ENCODE peak calls at places on chromosomes 4 and X, in eight cellular contexts. One of them, this sample, is unnamed.
A peak's percentile ranks its signal among the peaks of the same experiment; 100 is the strongest.

GRCh38 chr4:75135068-75135825 is 202.3 kb downstream of the PARM1 start:
- DNase-seq in GM20000: peak; percentile 21
- DNase-seq in neural crest cell: no peak
- DNase-seq in Calu3: no peak
- DNase-seq in CD8-positive, alpha-beta T cell: no peak
- DNase-seq in hepatocyte: no peak
- DNase-seq in fibroblast of gingiva: no peak
- DNase-seq in AG09319: no peak
- DNase-seq in this sample: no peak

GRCh38 chrX:68307767-68308166 is 125.5 kb downstream of the OPHN1 start:
- DNase-seq in GM20000: no peak
- DNase-seq in neural crest cell: no peak
- DNase-seq in Calu3: no peak
- DNase-seq in CD8-positive, alpha-beta T cell: no peak
- DNase-seq in hepatocyte: no peak
- DNase-seq in fibroblast of gingiva: peak; percentile 69
- DNase-seq in AG09319: peak; percentile 15
- DNase-seq in this sample: peak; percentile 22

GRCh38 chr4:28010543-28011235 is 1150.0 kb downstream of the STIM2 start:
- DNase-seq in GM20000: no peak
- DNase-seq in neural crest cell: no peak
- DNase-seq in Calu3: no peak
- DNase-seq in CD8-positive, alpha-beta T cell: no peak
- DNase-seq in hepatocyte: no peak
- DNase-seq in fibroblast of gingiva: no peak
- DNase-seq in AG09319: no peak
- DNase-seq in this sample: no peak

GRCh38 chr4:31175242-31175910 is 455.2 kb downstream of the PCDH7 start:
- DNase-seq in GM20000: no peak
- DNase-seq in neural crest cell: no peak
- DNase-seq in Calu3: no peak
- DNase-seq in CD8-positive, alpha-beta T cell: no peak
- DNase-seq in hepatocyte: no peak
- DNase-seq in fibroblast of gingiva: no peak
- DNase-seq in AG09319: no peak
- DNase-seq in this sample: no peak

GRCh38 chr4:77927991-77928925 is 65.6 kb downstream of the MRPL1 start:
- DNase-seq in GM20000: no peak
- DNase-seq in neural crest cell: no peak
- DNase-seq in Calu3: no peak
- DNase-seq in CD8-positive, alpha-beta T cell: no peak
- DNase-seq in hepatocyte: peak; percentile 26
- DNase-seq in fibroblast of gingiva: peak; percentile 47
- DNase-seq in AG09319: no peak
- DNase-seq in this sample: no peak

GRCh38 chrX:1453951-1454785 is 1.5 kb upstream of the ASMTL start:
- DNase-seq in GM20000: peak; percentile 83
- DNase-seq in neural crest cell: peak; percentile 94
- DNase-seq in Calu3: peak; percentile 86
- DNase-seq in CD8-positive, alpha-beta T cell: peak; percentile 89
- DNase-seq in hepatocyte: peak; percentile 90
- DNase-seq in fibroblast of gingiva: peak; percentile 65
- DNase-seq in AG09319: peak; percentile 27
- DNase-seq in this sample: peak; percentile 89

GRCh38 chr4:104451573-104451972 is 43.1 kb downstream of the CXXC4 start:
- DNase-seq in GM20000: peak; percentile 4
- DNase-seq in neural crest cell: no peak
- DNase-seq in Calu3: no peak
- DNase-seq in CD8-positive, alpha-beta T cell: no peak
- DNase-seq in hepatocyte: peak; percentile 40
- DNase-seq in fibroblast of gingiva: no peak
- DNase-seq in AG09319: no peak
- DNase-seq in this sample: no peak

GRCh38 chr4:158817562-158818370 is 48.9 kb downstream of the FNIP2 start:
- DNase-seq in GM20000: no peak
- DNase-seq in neural crest cell: no peak
- DNase-seq in Calu3: no peak
- DNase-seq in CD8-positive, alpha-beta T cell: no peak
- DNase-seq in hepatocyte: no peak
- DNase-seq in fibroblast of gingiva: no peak
- DNase-seq in AG09319: no peak
- DNase-seq in this sample: no peak

GRCh38 chr4:152672403-152673092 is 7.2 kb downstream of the TMEM154 start:
- DNase-seq in GM20000: no peak
- DNase-seq in neural crest cell: no peak
- DNase-seq in Calu3: no peak
- DNase-seq in CD8-positive, alpha-beta T cell: no peak
- DNase-seq in hepatocyte: no peak
- DNase-seq in fibroblast of gingiva: no peak
- DNase-seq in AG09319: no peak
- DNase-seq in this sample: no peak

GRCh38 chr4:73844352-73844751 is 7.9 kb downstream of the CXCL6 start:
- DNase-seq in GM20000: no peak
- DNase-seq in neural crest cell: no peak
- DNase-seq in Calu3: no peak
- DNase-seq in CD8-positive, alpha-beta T cell: no peak
- DNase-seq in hepatocyte: no peak
- DNase-seq in fibroblast of gingiva: peak; percentile 64
- DNase-seq in AG09319: no peak
- DNase-seq in this sample: no peak

GRCh38 chr4:623914-624626 is 1.3 kb upstream of the PDE6B start:
- DNase-seq in GM20000: no peak
- DNase-seq in neural crest cell: no peak
- DNase-seq in Calu3: no peak
- DNase-seq in CD8-positive, alpha-beta T cell: no peak
- DNase-seq in hepatocyte: no peak
- DNase-seq in fibroblast of gingiva: no peak
- DNase-seq in AG09319: no peak
- DNase-seq in this sample: no peak

GRCh38 chr4:2396781-2397368 is 21.6 kb downstream of the ZFYVE28 start:
- DNase-seq in GM20000: no peak
- DNase-seq in neural crest cell: no peak
- DNase-seq in Calu3: no peak
- DNase-seq in CD8-positive, alpha-beta T cell: no peak
- DNase-seq in hepatocyte: no peak
- DNase-seq in fibroblast of gingiva: no peak
- DNase-seq in AG09319: no peak
- DNase-seq in this sample: no peak

GRCh38 chrX:69615323-69615722 is 590 bp upstream of the EDA start:
- DNase-seq in GM20000: no peak
- DNase-seq in neural crest cell: no peak
- DNase-seq in Calu3: no peak
- DNase-seq in CD8-positive, alpha-beta T cell: no peak
- DNase-seq in hepatocyte: no peak
- DNase-seq in fibroblast of gingiva: no peak
- DNase-seq in AG09319: no peak
- DNase-seq in this sample: no peak

This sample was measured in A549.